ENCODE peak calls at places on chromosomes 4 and X, in four cellular contexts. C is psoas muscle; V is CD8-positive, alpha-beta T cell; E is right atrium auricular region. Q is an unnamed sample. For H3K27me3 and H3K4me1, the result is how much of the 10 kb centered on the place peaks cover.

GRCh38 chr4:38161208-38162113 is 201.3 kb downstream of the PTTG2 start:
- DNase-seq in C (no peak), V (no peak), E (no peak), Q (no peak)

GRCh38 chrX:40172169-40172979 is 74.6 kb upstream of the BCOR start:
- DNase-seq in C (peak), V (no peak), E (no peak), Q (peak)

GRCh38 chrX:103831342-103831802 is 685 bp downstream of the RAB9B start:
- DNase-seq in C (no peak), V (peak), E (no peak), Q (no peak)

GRCh38 chr4:13476915-13477314 is 7.2 kb downstream of the RAB28 start:
- DNase-seq in C (no peak), V (no peak), E (no peak), Q (no peak)

GRCh38 chr4:40262861-40263260 is 66.0 kb downstream of the RHOH start:
- DNase-seq in C (no peak), V (no peak), E (no peak), Q (no peak)

GRCh38 chr4:106583567-106583966 is 215.0 kb upstream of the GIMD1 start:
- DNase-seq in C (no peak), V (no peak), E (no peak), Q (no peak)

GRCh38 chr4:53547983-53548382 is 43.3 kb downstream of the LNX1 start:
- DNase-seq in C (no peak), V (no peak), E (no peak), Q (no peak)

GRCh38 chr4:48898733-48899431 is 7.7 kb downstream of the OCIAD2 start:
- DNase-seq in C (no peak), V (no peak), E (no peak), Q (no peak)

GRCh38 chr4:116829187-116829586 is 256.2 kb downstream of the TRAM1L1 start:
- DNase-seq in C (no peak), V (no peak), E (no peak), Q (no peak)

GRCh38 chrX:40855411-40855810 is 120.1 kb upstream of the MED14 start:
- DNase-seq in C (no peak), V (no peak), E (no peak), Q (no peak)

GRCh38 chrX:126485371-126485770 is 67.2 kb downstream of the DCAF12L1 start:
- DNase-seq in C (no peak), V (no peak), E (no peak), Q (no peak)

GRCh38 chrX:134570509-134570846 is 87.8 kb downstream of the PLAC1 start:
- DNase-seq in C (no peak), V (no peak), E (no peak), Q (no peak)

GRCh38 chr4:27094224-27094623 is 233.6 kb downstream of the STIM2 start:
- DNase-seq in C (no peak), V (no peak), E (no peak), Q (no peak)
- H3K27me3 ChIP-seq in C (under half), V (under half), E (under half), Q (under half)

GRCh38 chr4:143403551-143403816 is 66.8 kb downstream of the GAB1 start:
- DNase-seq in C (no peak), V (no peak), E (no peak), Q (no peak)

GRCh38 chr4:143406523-143406922 is 69.8 kb downstream of the GAB1 start:
- DNase-seq in C (peak), V (no peak), E (peak), Q (peak)

GRCh38 chr4:143402776-143403550 is 66.3 kb downstream of the GAB1 start:
- DNase-seq in C (no peak), V (no peak), E (no peak), Q (no peak)

GRCh38 chr4:143405197-143405730 is 68.6 kb downstream of the GAB1 start:
- DNase-seq in C (no peak), V (no peak), E (no peak), Q (no peak)

GRCh38 chr4:143404555-143404954 is 67.9 kb downstream of the GAB1 start:
- DNase-seq in C (no peak), V (no peak), E (no peak), Q (no peak)
- H3K4me1 ChIP-seq in C (half or more), V (under half), E (half or more), Q (under half)

GRCh38 chrX:148806145-148806868 is 305.9 kb downstream of the AFF2 start:
- DNase-seq in C (no peak), V (no peak), E (no peak), Q (no peak)
- H3K27ac ChIP-seq in C (no peak), V (no peak), E (no peak), Q (no peak)

GRCh38 chr4:18012807-18013462 is 8.6 kb downstream of the LCORL start:
- DNase-seq in C (no peak), V (no peak), E (no peak), Q (no peak)
- H3K27me3 ChIP-seq in C (under half), V (under half), E (under half), Q (under half)

DNA sequence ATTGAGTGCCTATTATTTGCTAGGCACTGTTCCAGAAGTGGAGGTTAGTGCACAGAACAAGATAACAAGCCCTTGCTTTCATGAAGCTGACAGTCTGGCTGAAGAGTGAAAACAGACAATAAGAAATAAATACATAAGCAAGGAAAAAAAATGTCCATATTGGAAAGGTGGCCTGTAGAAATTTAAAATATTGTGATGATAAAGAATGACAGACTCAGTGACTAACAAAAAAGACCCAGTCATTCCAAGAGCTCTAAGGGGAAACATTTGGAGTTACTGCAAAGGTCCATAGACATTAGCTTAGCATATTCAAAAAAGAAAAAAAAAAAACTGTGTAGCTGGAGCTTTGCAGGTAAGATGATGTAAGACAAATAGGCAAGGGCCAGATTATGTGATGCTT is 1.0 kb upstream of the ANTXR2 start:
- DNase-seq in C (no peak), V (no peak), E (no peak), Q (no peak)
- H3K4me1 ChIP-seq in C (under half), V (under half), E (under half), Q (under half)

Q was measured in aorta.